ENCODE peak calls at places on chromosomes 6 and 20, in five cellular contexts. S is GM06990; X is iris pigment epithelial cell; U is iPS DF 19.7; Q is stimulated activated CD4-positive, alpha-beta T cell treated with anti-CD3 and anti-CD28 coated beads, TNF-alpha, amount 100 ng/mL, for 24 hours. N is an unnamed sample.

GRCh38 chr6:149332602-149333311 is 15.2 kb downstream of the TAB2 start:
- DNase-seq in S (no peak), X (no peak), Q (no peak), U (no peak), N (no peak)

GRCh38 chr20:16608265-16608636 is 35.0 kb upstream of the KIF16B start:
- DNase-seq in X (no peak), U (no peak), Q (no peak), S (no peak), N (no peak)

GRCh38 chr6:130620338-130620781 is 206.8 kb upstream of the SMLR1 start:
- DNase-seq in U (no peak), Q (no peak), S (peak; percentile 30), X (peak; percentile 63), N (no peak)

GRCh38 chr6:30188541-30188940 is 24.7 kb downstream of the TRIM26 start:
- DNase-seq in U (no peak), S (no peak), X (no peak), Q (no peak), N (no peak)

GRCh38 chr6:5710516-5710915 is 296.2 kb downstream of the NRN1 start:
- DNase-seq in X (no peak), S (no peak), U (no peak), Q (no peak), N (no peak)

GRCh38 chr20:25014816-25015215 is 22.3 kb upstream of the APMAP start:
- DNase-seq in S (no peak), X (no peak), U (no peak), Q (no peak), N (no peak)

GRCh38 chr6:12064125-12064524 is 52.0 kb downstream of the HIVEP1 start:
- DNase-seq in Q (no peak), S (no peak), U (no peak), X (no peak), N (no peak)

GRCh38 chr6:21616005-21616404 is 22.5 kb downstream of the SOX4 start:
- DNase-seq in S (no peak), U (no peak), X (no peak), Q (no peak), N (no peak)

GRCh38 chr6:165889636-165890403 is 226.8 kb upstream of the PDE10A start:
- DNase-seq in Q (no peak), S (no peak), U (no peak), X (peak; percentile 59), N (no peak)

GRCh38 chr20:24818056-24818455 is 131.0 kb upstream of the CST7 start:
- DNase-seq in X (no peak), U (no peak), Q (no peak), S (no peak), N (no peak)

GRCh38 chr20:63441777-63442493 is 30.5 kb downstream of the KCNQ2 start:
- DNase-seq in Q (peak; percentile 13), S (peak; percentile 71), U (no peak), X (peak; percentile 37), N (peak; percentile 76)

GRCh38 chr6:11439908-11440307 is 97.6 kb upstream of the TMEM170B start:
- DNase-seq in X (no peak), U (no peak), Q (no peak), S (no peak), N (no peak)

GRCh38 chr20:33372993-33373441 is 28.3 kb downstream of the CDK5RAP1 start:
- DNase-seq in Q (no peak), X (peak; percentile 65), S (no peak), U (no peak), N (no peak)

GRCh38 chr6:47188588-47189021 is 121.1 kb downstream of the TNFRSF21 start:
- DNase-seq in S (no peak), Q (no peak), U (no peak), X (peak; percentile 79), N (no peak)

GRCh38 chr20:31704225-31705119 is 18.2 kb downstream of the BCL2L1 start:
- DNase-seq in X (peak; percentile 81), Q (no peak), U (no peak), S (no peak), N (no peak)

GRCh38 chr20:59013031-59013951 is 5.9 kb upstream of the TUBB1 start:
- DNase-seq in S (no peak), Q (no peak), U (no peak), X (no peak), N (no peak)